ENCODE peak calls at places on chromosome 7, in five cellular contexts. Z is HepG2, K is K562, D is H1, X is GM12878. N is an unnamed sample.

GRCh38 chr7:146090023-146090645 is 26.5 kb upstream of the CNTNAP2 start:
- DNase-seq in D (no peak), Z (peak; percentile 8), K (peak; percentile 57), X (no peak), N (peak; percentile 10)

GRCh38 chr7:20211376-20211775 is 5.8 kb downstream of the MACC1 start:
- DNase-seq in K (peak; percentile 52), X (no peak), D (no peak), Z (no peak), N (no peak)

GRCh38 chr7:155408657-155409586 is 49.0 kb upstream of the EN2 start:
- DNase-seq in Z (peak; percentile 20), D (peak; percentile 56), K (no peak), X (no peak), N (no peak)

GRCh38 chr7:91759205-91759863 is 121.2 kb downstream of the MTERF1 start:
- DNase-seq in X (no peak), D (no peak), K (peak; percentile 32), Z (peak; percentile 79), N (no peak)

GRCh38 chr7:149036676-149037075 is 8.4 kb upstream of the PDIA4 start:
- DNase-seq in D (no peak), X (no peak), Z (no peak), K (no peak), N (no peak)

GRCh38 chr7:41696323-41696916 is 6.5 kb downstream of the INHBA start:
- DNase-seq in D (peak; percentile 88), Z (peak; percentile 45), X (no peak), K (peak; percentile 67), N (peak; percentile 39)

GRCh38 chr7:14691597-14692203 is 210.9 kb downstream of the DGKB start:
- DNase-seq in Z (peak; percentile 1), X (no peak), D (peak; percentile 75), K (peak; percentile 57), N (peak; percentile 32)

GRCh38 chr7:110573862-110574528 is 516.9 kb upstream of the LRRN3 start:
- DNase-seq in D (no peak), X (no peak), Z (peak; percentile 10), K (peak; percentile 5), N (peak; percentile 19)

GRCh38 chr7:50216626-50217025 is 87.9 kb upstream of the IKZF1 start:
- DNase-seq in D (no peak), X (no peak), Z (no peak), K (no peak), N (no peak)

GRCh38 chr7:46776790-46777189 is 805.1 kb downstream of the TNS3 start:
- DNase-seq in D (no peak), X (no peak), Z (no peak), K (no peak), N (no peak)
- TF ChIP-seq SP1 in D (no peak), X (no peak), Z (no peak), K (no peak), N (no peak)

DNA sequence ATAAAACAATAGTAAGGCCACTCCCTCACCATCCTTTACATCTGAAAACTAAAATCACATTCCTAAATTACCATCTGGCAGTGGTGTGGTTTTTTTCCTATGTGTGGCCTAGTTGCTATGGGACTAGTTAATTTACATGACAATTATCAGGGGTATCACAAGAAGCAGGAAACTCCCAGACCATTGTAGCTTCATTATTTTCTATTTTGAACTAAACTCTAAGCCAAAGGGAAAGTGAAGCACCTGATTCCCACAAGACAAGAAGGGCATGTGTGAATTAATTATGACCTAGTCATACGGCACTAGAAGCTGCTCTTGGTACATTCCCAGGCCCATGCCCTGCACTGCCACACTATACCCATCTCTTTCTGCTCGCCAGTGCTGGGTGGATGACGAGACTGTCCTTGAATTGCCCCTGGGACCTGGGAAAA is 103.4 kb downstream of the ATXN7L1 start:
- DNase-seq in K (no peak), D (no peak), Z (no peak), X (no peak), N (no peak)
- H3K4me1 ChIP-seq in K (no peaks in the 10 kb centered on the region), D (peaks cover 35% of the 10 kb centered on the region), Z (peaks cover 16% of the 10 kb centered on the region), X (peaks cover 13% of the 10 kb centered on the region), N (peaks cover 44% of the 10 kb centered on the region)

GRCh38 chr7:94135180-94135579 is 131.0 kb upstream of the BET1 start:
- DNase-seq in X (no peak), Z (no peak), K (no peak), D (no peak), N (no peak)
- TF ChIP-seq SP1 in X (no peak), Z (no peak), K (no peak), D (no peak), N (no peak)

GRCh38 chr7:5631185-5631584 is 150.3 kb downstream of the RNF216 start:
- DNase-seq in D (no peak), Z (no peak), X (no peak), K (no peak), N (no peak)

GRCh38 chr7:5631752-5632151 is 149.7 kb downstream of the RNF216 start:
- DNase-seq in D (no peak), X (no peak), Z (no peak), K (no peak), N (no peak)

GRCh38 chr7:5629941-5630340 is 151.5 kb downstream of the RNF216 start:
- DNase-seq in Z (no peak), D (peak; percentile 46), K (no peak), X (no peak), N (peak; percentile 7)

GRCh38 chr7:5627745-5628547 is 153.5 kb downstream of the RNF216 start:
- DNase-seq in K (no peak), Z (no peak), D (no peak), X (no peak), N (no peak)

DNA sequence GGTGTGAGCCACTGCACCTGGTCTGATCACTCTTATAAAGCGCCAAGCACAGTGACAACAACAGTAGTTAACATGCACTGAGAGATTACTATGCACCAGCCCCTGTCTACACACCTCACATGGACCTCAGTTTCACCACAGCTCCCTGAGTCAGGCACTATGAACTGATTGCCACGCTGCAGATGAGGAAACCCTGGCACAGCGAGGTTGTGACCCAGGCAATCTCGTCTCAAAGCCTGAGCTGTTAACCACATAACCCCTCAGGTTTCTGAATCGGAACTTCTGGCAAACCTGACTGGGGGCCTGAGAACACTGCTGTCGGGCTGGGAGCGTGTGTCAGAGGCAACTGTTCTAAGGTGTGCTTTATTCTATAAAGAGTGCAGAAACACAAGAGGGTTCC is 150.8 kb downstream of the RNF216 start:
- DNase-seq in K (no peak), X (no peak), Z (no peak), D (no peak), N (no peak)
- H3K4me1 ChIP-seq in K (peaks cover 10% of the 10 kb centered on the region), X (peaks cover 11% of the 10 kb centered on the region), Z (peaks cover 6% of the 10 kb centered on the region), D (peaks cover 24% of the 10 kb centered on the region), N (peaks cover 34% of the 10 kb centered on the region)

GRCh38 chr7:10940748-10941358 is 32.8 kb upstream of the PHF14 start:
- DNase-seq in D (no peak), X (no peak), Z (no peak), K (peak; percentile 18), N (no peak)
- TF ChIP-seq SP1 in D (no peak), X (no peak), Z (no peak), K (no peak), N (no peak)

GRCh38 chr7:340979-341694 is 51.2 kb downstream of the FOXL3 start:
- DNase-seq in Z (no peak), K (no peak), D (no peak), X (no peak), N (no peak)
- H3K4me1 ChIP-seq in Z (peaks cover 51% of the 10 kb centered on the region), K (peaks cover 48% of the 10 kb centered on the region), D (no peaks in the 10 kb centered on the region), X (no peaks in the 10 kb centered on the region), N (no peaks in the 10 kb centered on the region)